ENCODE peak calls at places on chromosomes 3 and 15, in seven cellular contexts. H is AG20443; M is mammary epithelial cell; A is activated CD8-positive, alpha-beta memory T cell treated with anti-CD3 and anti-CD28 coated beads for 1 hour; V is Daoy; R is ELF-1; D is RWPE1. I is an unnamed sample.

GRCh38 chr15:63037996-63038720 is 4.4 kb upstream of the TPM1 start:
- DNase-seq in R (no peak), A (no peak), D (peak), H (no peak), V (no peak), M (peak), I (no peak)

GRCh38 chr3:61158152-61158551 is 93.1 kb downstream of the FHIT start:
- DNase-seq in R (no peak), H (no peak), A (no peak), D (no peak), M (no peak), V (no peak), I (no peak)

GRCh38 chr3:134350861-134351311 is 23.4 kb downstream of the AMOTL2 start:
- DNase-seq in D (peak), H (no peak), R (peak), A (no peak), M (peak), V (no peak), I (peak)

GRCh38 chr3:49647741-49648140 is 26.4 kb upstream of the APEH start:
- DNase-seq in V (no peak), H (no peak), A (no peak), D (no peak), M (no peak), R (no peak), I (no peak)

GRCh38 chr3:50806806-50807205 is 132.1 kb downstream of the DOCK3 start:
- DNase-seq in D (peak), R (peak), V (peak), M (peak), H (peak), A (no peak), I (no peak)

GRCh38 chr3:141915766-141916165 is 39.3 kb downstream of the ATP1B3 start:
- DNase-seq in A (no peak), H (no peak), D (no peak), M (no peak), R (no peak), V (no peak), I (no peak)

GRCh38 chr3:30847589-30847988 is 46.9 kb downstream of the GADL1 start:
- DNase-seq in D (no peak), R (no peak), H (no peak), M (no peak), V (no peak), A (no peak), I (no peak)

GRCh38 chr3:46609944-46610722 is 2.2 kb upstream of the FAM240A start:
- DNase-seq in R (no peak), D (no peak), A (no peak), H (no peak), V (no peak), M (no peak), I (no peak)

GRCh38 chr15:100116416-100117190 is 225.2 kb downstream of the ADAMTS17 start:
- DNase-seq in R (no peak), H (no peak), A (no peak), M (no peak), V (no peak), D (no peak), I (no peak)

I was measured in H7.